ENCODE peak calls at places on chromosomes 13 and 19, in ten cellular contexts. A, E, H, I, L, Z, Q, W, T and G are unnamed samples.

GRCh38 chr19:2546128-2547032 is 70.5 kb downstream of the GADD45B start:
- DNase-seq in A (peak), E (peak), H (no peak), I (no peak), L (peak), Z (no peak), Q (peak), W (no peak), T (peak), G (no peak)

GRCh38 chr19:16366056-16366432 is 41.4 kb downstream of the KLF2 start:
- DNase-seq in A (no peak), E (no peak), H (no peak), I (no peak), L (no peak), Z (no peak), Q (no peak), W (no peak), T (no peak), G (no peak)

GRCh38 chr13:90968510-90968909 is 379.0 kb upstream of the MIR17HG start:
- DNase-seq in A (no peak), E (peak), H (peak), I (no peak), L (peak), Z (no peak), Q (peak), W (peak), T (peak), G (peak)

GRCh38 chr13:112625698-112626097 is 37.7 kb upstream of the TUBGCP3 start:
- DNase-seq in A (no peak), E (no peak), H (no peak), I (no peak), L (no peak), Z (no peak), Q (no peak), W (no peak), T (no peak), G (no peak)

GRCh38 chr19:57241181-57241580 is 749 bp downstream of the ZNF805 start:
- DNase-seq in A (peak), E (peak), H (no peak), I (no peak), L (no peak), Z (peak), Q (peak), W (peak), T (peak), G (peak)

GRCh38 chr19:51207747-51208146 is 17.1 kb upstream of the CD33 start:
- DNase-seq in A (no peak), E (no peak), H (no peak), I (no peak), L (no peak), Z (no peak), Q (no peak), W (no peak), T (no peak), G (no peak)

GRCh38 chr13:21549633-21550032 is 54.3 kb downstream of the MICU2 start:
- DNase-seq in A (peak), E (peak), H (no peak), I (no peak), L (no peak), Z (no peak), Q (no peak), W (no peak), T (no peak), G (no peak)

GRCh38 chr13:99018418-99019180 is 40.7 kb upstream of the DOCK9 start:
- DNase-seq in A (peak), E (peak), H (no peak), I (no peak), L (no peak), Z (peak), Q (peak), W (no peak), T (no peak), G (no peak)

GRCh38 chr13:83880275-83881027 is 1.8 kb downstream of the SLITRK1 start:
- DNase-seq in A (no peak), E (no peak), H (no peak), I (no peak), L (peak), Z (no peak), Q (no peak), W (no peak), T (no peak), G (no peak)

GRCh38 chr13:32136716-32137115 is 105.1 kb downstream of the FRY start:
- DNase-seq in A (no peak), E (no peak), H (no peak), I (no peak), L (no peak), Z (no peak), Q (no peak), W (no peak), T (no peak), G (no peak)

GRCh38 chr19:32902448-32902847 is 32.9 kb upstream of the SLC7A9 start:
- DNase-seq in A (no peak), E (no peak), H (no peak), I (no peak), L (no peak), Z (no peak), Q (no peak), W (no peak), T (peak), G (no peak)

GRCh38 chr19:23542562-23542961 is 144.4 kb downstream of the ZNF675 start:
- DNase-seq in A (no peak), E (no peak), H (no peak), I (no peak), L (no peak), Z (no peak), Q (no peak), W (no peak), T (no peak), G (no peak)

GRCh38 chr19:44905437-44906160 is at the start of gene APOE:
- DNase-seq in A (no peak), E (no peak), H (no peak), I (no peak), L (peak), Z (no peak), Q (peak), W (peak), T (peak), G (no peak)

GRCh38 chr19:58351996-58352755 is 1.1 kb downstream of the A1BG start:
- DNase-seq in A (no peak), E (no peak), H (no peak), I (no peak), L (no peak), Z (no peak), Q (no peak), W (no peak), T (no peak), G (no peak)
- H3K4me2 ChIP-seq in A (no peak), E (no peak), H (no peak), I (no peak), L (no peak), Z (no peak), Q (no peak), W (no peak), T (no peak), G (no peak)

DNA sequence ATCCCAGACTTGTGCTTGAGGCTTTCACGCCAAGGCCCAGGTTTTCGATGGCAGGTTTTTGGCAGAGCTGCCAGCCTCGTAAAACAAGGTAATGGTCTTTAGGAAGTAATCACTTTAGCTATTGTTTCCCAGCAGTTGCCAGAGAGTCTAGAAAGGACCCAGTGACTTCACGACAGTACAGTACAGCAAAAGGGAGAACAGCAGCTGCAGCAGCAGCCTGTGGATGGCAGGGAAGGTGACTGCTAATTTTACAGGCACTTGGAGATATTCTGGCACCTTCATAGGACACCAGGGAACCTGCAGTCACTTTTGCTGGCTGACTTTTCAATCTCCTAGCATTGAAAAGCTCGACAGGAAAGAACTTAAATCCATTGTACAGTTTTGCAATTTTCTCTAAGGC is 291.6 kb upstream of the MAB21L1 start:
- DNase-seq in A (no peak), E (no peak), H (no peak), I (no peak), L (no peak), Z (no peak), Q (no peak), W (no peak), T (no peak), G (no peak)
- H3K4me2 ChIP-seq in A (no peak), E (no peak), H (no peak), I (no peak), L (no peak), Z (no peak), Q (no peak), W (no peak), T (no peak), G (no peak)

GRCh38 chr13:87259479-87260083 is 411.6 kb upstream of the SLITRK5 start:
- DNase-seq in A (no peak), E (no peak), H (no peak), I (no peak), L (peak), Z (no peak), Q (peak), W (peak), T (peak), G (peak)
- H3K4me2 ChIP-seq in A (no peak), E (no peak), H (peak), I (no peak), L (no peak), Z (no peak), Q (no peak), W (no peak), T (no peak), G (no peak)

DNA sequence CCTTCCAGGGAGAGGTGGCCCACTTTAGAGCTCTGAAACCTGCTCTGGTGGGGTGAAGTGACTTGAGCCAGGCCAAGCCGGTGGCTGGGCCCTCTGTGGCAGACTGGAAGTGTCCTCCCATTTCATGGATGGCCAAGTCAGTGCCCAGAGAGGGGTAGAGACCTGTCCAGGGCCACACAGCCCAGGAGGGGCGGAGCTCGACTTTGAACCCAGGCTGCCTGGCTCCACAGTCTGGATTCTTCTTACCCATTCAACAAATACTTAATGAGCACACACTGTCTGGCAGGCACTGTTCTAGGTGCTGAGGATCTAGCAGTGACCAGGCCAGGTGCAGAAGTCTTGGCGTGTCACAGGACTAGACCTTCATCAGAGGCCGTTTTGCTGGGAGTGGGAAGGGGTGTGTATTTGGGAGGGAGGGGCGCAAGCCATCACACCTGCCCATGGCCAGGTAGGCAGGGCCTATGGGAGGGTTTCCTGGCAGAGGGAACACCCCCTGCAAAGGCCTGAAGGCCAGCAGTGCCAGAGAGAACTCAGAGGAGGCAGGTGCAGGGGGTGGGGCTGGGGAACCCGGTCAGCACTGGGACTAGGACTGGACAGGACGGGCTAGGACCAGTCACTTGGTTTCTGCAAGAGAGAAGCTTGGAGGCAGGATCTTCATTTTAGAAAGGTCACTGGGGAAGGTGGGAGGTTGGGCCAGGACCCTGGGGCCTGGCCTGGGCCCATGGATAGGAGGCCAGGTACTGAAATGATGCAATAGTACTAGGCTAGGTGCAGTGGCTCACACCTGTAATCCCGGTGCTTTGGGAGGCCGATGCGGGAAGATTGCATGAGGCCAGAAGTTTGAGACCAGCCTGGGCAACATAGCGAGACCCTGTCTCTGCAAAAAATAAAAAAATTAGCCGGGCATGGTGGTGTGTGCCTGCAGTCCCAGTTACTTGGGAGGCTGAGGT is 31.8 kb downstream of the DNM2 start:
- DNase-seq in A (no peak), E (no peak), H (no peak), I (no peak), L (no peak), Z (no peak), Q (no peak), W (no peak), T (no peak), G (no peak)
- H3K4me2 ChIP-seq in A (peak), E (peak), H (peak), I (no peak), L (no peak), Z (no peak), Q (no peak), W (peak), T (no peak), G (no peak)

DNA sequence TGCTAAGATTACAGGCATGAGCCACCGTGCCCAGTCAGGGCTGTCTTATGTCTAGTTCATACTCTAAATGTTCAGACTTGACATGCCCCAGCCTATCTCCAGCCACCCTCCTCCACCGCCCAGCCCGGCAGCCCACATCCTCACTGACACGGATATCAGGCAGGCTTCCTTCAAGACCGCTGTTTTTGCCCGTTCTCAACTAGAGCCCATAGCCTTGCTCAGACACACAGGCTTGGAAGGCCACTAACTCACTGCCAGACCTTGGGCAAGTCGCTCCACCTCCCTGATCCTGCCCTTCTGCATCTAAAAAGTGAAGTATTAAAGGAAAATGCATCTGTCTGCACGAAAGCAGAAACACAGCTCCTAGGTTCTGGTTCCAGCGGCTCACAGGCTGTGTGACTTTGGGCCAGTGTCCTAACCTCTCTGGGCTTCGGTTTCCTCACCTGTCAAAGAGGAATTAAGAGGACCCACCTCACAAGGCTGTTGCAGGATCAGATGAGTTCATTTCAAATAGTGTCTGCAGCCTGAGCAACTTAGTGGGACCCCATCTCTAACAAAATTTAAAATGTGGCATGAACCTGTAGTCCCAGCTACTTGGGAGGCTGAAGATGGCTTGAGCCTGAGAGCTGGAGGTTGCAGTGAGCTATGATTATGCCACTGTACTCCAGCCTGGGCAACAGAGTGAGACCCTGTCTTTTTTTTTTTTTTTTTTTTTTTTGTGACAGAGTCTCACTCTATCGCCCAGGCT is 14.5 kb upstream of the CERS4 start:
- DNase-seq in A (no peak), E (no peak), H (no peak), I (no peak), L (no peak), Z (no peak), Q (no peak), W (no peak), T (no peak), G (peak)
- H3K4me2 ChIP-seq in A (no peak), E (no peak), H (no peak), I (peak), L (no peak), Z (no peak), Q (no peak), W (no peak), T (no peak), G (peak)

GRCh38 chr13:45337395-45337794 is 3.6 kb downstream of the TPT1 start:
- DNase-seq in A (no peak), E (no peak), H (no peak), I (no peak), L (no peak), Z (no peak), Q (no peak), W (no peak), T (no peak), G (no peak)
- H3K4me2 ChIP-seq in A (peak), E (peak), H (peak), I (peak), L (no peak), Z (no peak), Q (no peak), W (peak), T (no peak), G (peak)

GRCh38 chr19:35566738-35567137 is 3.3 kb upstream of the ATP4A start:
- DNase-seq in A (no peak), E (no peak), H (no peak), I (no peak), L (no peak), Z (no peak), Q (no peak), W (no peak), T (no peak), G (no peak)

GRCh38 chr19:35569281-35569781 is 5.9 kb upstream of the ATP4A start:
- DNase-seq in A (no peak), E (no peak), H (no peak), I (no peak), L (no peak), Z (no peak), Q (no peak), W (no peak), T (no peak), G (no peak)

DNA sequence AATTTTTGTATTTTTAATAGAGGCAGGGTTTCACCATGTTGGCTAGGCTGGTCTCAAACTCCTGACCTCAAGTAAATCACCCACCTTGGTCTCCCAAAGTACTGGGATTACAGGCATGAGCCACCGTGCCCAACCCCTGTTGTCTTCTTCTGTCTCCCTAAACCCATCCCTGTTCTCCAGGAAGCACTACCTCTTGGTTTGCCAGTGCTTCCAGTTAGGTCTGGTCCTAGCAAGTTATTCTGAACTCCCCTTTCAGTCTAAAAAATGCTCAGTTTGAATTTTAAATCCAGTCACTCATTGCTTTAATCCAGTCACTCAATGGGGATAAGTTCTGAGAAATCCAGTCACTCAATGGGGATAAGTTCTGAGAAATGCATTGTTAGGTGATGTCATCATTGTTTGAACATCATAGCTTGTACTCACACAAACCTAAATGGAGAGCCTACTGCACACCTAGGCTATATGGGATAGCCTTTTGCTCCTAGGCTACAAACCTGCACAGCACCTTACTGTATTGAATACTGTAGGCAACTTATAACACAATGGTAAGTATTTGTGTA is 8.0 kb upstream of the ATP4A start:
- DNase-seq in A (no peak), E (no peak), H (no peak), I (no peak), L (no peak), Z (no peak), Q (no peak), W (no peak), T (no peak), G (no peak)
- H3K4me2 ChIP-seq in A (no peak), E (no peak), H (no peak), I (no peak), L (no peak), Z (no peak), Q (no peak), W (no peak), T (no peak), G (no peak)

DNA sequence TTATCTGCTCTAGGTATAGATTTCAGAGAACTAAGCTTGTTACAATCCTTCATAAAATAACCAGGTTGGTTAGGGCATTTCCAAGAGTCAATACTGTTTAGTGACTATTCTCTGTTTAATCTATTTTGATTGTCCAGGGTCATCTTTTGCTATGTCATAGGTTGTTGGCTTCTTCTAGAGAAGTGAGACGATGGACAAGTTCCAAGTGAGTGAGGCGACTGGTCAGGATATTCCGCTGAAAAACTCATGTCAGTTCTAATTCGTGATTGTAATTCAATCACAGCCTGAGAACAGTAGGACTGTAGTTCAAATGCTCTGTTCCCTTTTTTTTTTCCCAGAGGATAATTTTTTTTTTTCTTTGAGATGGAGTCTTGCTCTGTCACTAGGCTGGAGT is 15.8 kb upstream of the ALOX5AP start:
- DNase-seq in A (no peak), E (peak), H (no peak), I (no peak), L (no peak), Z (peak), Q (no peak), W (no peak), T (no peak), G (no peak)
- H3K4me2 ChIP-seq in A (peak), E (peak), H (peak), I (no peak), L (no peak), Z (peak), Q (no peak), W (peak), T (no peak), G (no peak)

GRCh38 chr13:27034678-27035111 is 136.9 kb downstream of the USP12 start:
- DNase-seq in A (no peak), E (no peak), H (no peak), I (no peak), L (peak), Z (no peak), Q (peak), W (no peak), T (peak), G (no peak)

GRCh38 chr13:27036236-27036981 is 135.2 kb downstream of the USP12 start:
- DNase-seq in A (no peak), E (no peak), H (peak), I (no peak), L (no peak), Z (no peak), Q (peak), W (no peak), T (peak), G (no peak)

GRCh38 chr13:27037571-27037970 is 134.0 kb downstream of the USP12 start:
- DNase-seq in A (no peak), E (no peak), H (no peak), I (no peak), L (no peak), Z (no peak), Q (peak), W (no peak), T (no peak), G (no peak)

GRCh38 chr13:27037171-27037570 is 134.4 kb downstream of the USP12 start:
- DNase-seq in A (no peak), E (no peak), H (no peak), I (no peak), L (no peak), Z (no peak), Q (no peak), W (no peak), T (no peak), G (no peak)

DNA sequence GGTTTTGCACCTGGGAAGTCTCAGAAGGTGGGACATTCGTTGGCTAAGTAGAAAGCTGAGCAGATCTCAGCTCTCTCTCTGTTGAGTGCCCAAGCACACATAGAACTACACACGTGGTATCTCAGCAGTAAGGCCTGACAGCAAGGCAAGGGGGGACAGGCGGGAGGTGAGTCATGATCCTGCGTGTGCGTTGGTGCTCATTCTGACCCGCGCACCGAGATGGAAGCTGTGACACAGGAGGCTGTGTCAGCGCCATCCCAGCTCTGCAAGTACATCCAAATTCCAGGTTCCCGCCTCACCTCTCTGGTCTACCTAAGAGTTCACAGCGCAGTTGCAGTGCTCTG is 135.7 kb downstream of the USP12 start:
- DNase-seq in A (peak), E (peak), H (peak), I (no peak), L (no peak), Z (peak), Q (peak), W (no peak), T (no peak), G (no peak)
- H3K4me2 ChIP-seq in A (peak), E (no peak), H (peak), I (no peak), L (no peak), Z (no peak), Q (peak), W (peak), T (no peak), G (no peak)